ENCODE peak calls at places on chromosomes 5 and 9, in four cellular contexts. D, L, B and U are unnamed samples.
A peak's percentile ranks its signal among the peaks of the same experiment; 100 is the strongest.

GRCh38 chr5:68368280-68368679 is 152.7 kb downstream of the PIK3R1 start:
- DNase-seq in D (peak; percentile 53), L (no peak), B (no peak), U (no peak)

GRCh38 chr9:29212590-29213373 is 1639.5 kb upstream of the C9orf72 start:
- DNase-seq in D (no peak), B (peak; percentile 50), L (no peak), U (no peak)

GRCh38 chr9:131732636-131733340 is 7.1 kb downstream of the RAPGEF1 start:
- DNase-seq in D (no peak), L (no peak), B (no peak), U (no peak)

GRCh38 chr5:24367211-24367610 is 277.6 kb downstream of the CDH10 start:
- DNase-seq in B (no peak), D (no peak), L (no peak), U (no peak)

GRCh38 chr5:56667692-56668091 is 147.7 kb upstream of the MAP3K1 start:
- DNase-seq in D (no peak), B (no peak), L (no peak), U (no peak)

GRCh38 chr5:36692791-36693763 is 86.7 kb downstream of the SLC1A3 start:
- DNase-seq in B (peak; percentile 72), D (peak; percentile 75), L (peak; percentile 28), U (peak; percentile 93)

GRCh38 chr9:97660847-97661246 is 27.2 kb downstream of the NCBP1 start:
- DNase-seq in D (peak; percentile 15), L (no peak), B (no peak), U (no peak)

GRCh38 chr5:96919754-96920197 is 16.1 kb upstream of the LNPEP start:
- DNase-seq in B (no peak), L (no peak), D (no peak), U (no peak)

GRCh38 chr9:73104342-73104741 is 47.3 kb upstream of the ANXA1 start:
- DNase-seq in L (no peak), B (no peak), D (no peak), U (no peak)

GRCh38 chr9:116075191-116075590 is 78.4 kb upstream of the PAPPA start:
- DNase-seq in D (peak; percentile 99), B (no peak), L (no peak), U (no peak)

GRCh38 chr9:127035423-127035822 is 87.0 kb downstream of the ANGPTL2 start:
- DNase-seq in L (no peak), D (peak; percentile 95), B (no peak), U (peak; percentile 81)

GRCh38 chr5:142248853-142249462 is 75.9 kb downstream of the SPRY4 start:
- DNase-seq in D (peak; percentile 51), L (no peak), B (peak; percentile 34), U (no peak)

GRCh38 chr9:130701059-130702022 is 7.8 kb downstream of the EXOSC2 start:
- DNase-seq in L (peak; percentile 74), D (peak; percentile 83), B (peak; percentile 82), U (peak; percentile 93)

GRCh38 chr9:68507098-68507795 is 33.4 kb downstream of the TMEM252 start:
- DNase-seq in D (peak; percentile 40), L (no peak), B (no peak), U (no peak)

GRCh38 chr9:126615251-126615790 is 1.6 kb downstream of the LMX1B start:
- DNase-seq in B (peak; percentile 47), D (no peak), L (peak; percentile 24), U (peak; percentile 92)

GRCh38 chr5:45696206-45696836 is at the start of gene HCN1:
- DNase-seq in D (peak; percentile 61), B (peak; percentile 60), L (peak; percentile 32), U (peak; percentile 88)

GRCh38 chr5:9401786-9402472 is 143.9 kb downstream of the SEMA5A start:
- DNase-seq in B (no peak), L (no peak), D (peak; percentile 63), U (no peak)

GRCh38 chr5:36728697-36729543 is 122.5 kb downstream of the SLC1A3 start:
- DNase-seq in L (no peak), B (no peak), D (peak; percentile 75), U (no peak)

GRCh38 chr9:129270903-129271431 is 92.9 kb upstream of the IER5L start:
- DNase-seq in D (peak; percentile 71), L (no peak), B (no peak), U (peak; percentile 98)

GRCh38 chr9:120856700-120857099 is 14.0 kb upstream of the PSMD5 start:
- DNase-seq in B (peak; percentile 88), D (no peak), L (no peak), U (no peak)

GRCh38 chr9:134814598-134815215 is 65.9 kb upstream of the FCN2 start:
- DNase-seq in L (no peak), B (no peak), D (peak; percentile 72), U (peak; percentile 96)

GRCh38 chr5:141958113-141958512 is at the start of gene PCDH12:
- DNase-seq in B (no peak), L (no peak), D (peak; percentile 14), U (no peak)

GRCh38 chr5:97764700-97765099 is 581.7 kb upstream of the RIOK2 start:
- DNase-seq in L (no peak), B (no peak), D (peak; percentile 92), U (peak; percentile 10)

GRCh38 chr9:20205821-20206220 is 416.5 kb downstream of the MLLT3 start:
- DNase-seq in B (no peak), D (peak; percentile 74), L (no peak), U (no peak)

GRCh38 chr5:78612227-78613150 is 36.1 kb downstream of the LHFPL2 start:
- DNase-seq in L (no peak), B (no peak), D (no peak), U (no peak)

GRCh38 chr5:126446498-126447224 is 23.5 kb downstream of the GRAMD2B start:
- DNase-seq in B (no peak), L (peak; percentile 42), D (peak; percentile 63), U (peak; percentile 82)

GRCh38 chr9:91192785-91193657 is 168.7 kb downstream of the AUH start:
- DNase-seq in D (peak; percentile 100), B (peak; percentile 74), L (peak; percentile 68), U (peak; percentile 97)

GRCh38 chr9:121871431-121872025 is 220.1 kb downstream of the DAB2IP start:
- DNase-seq in L (no peak), D (peak; percentile 69), B (no peak), U (no peak)

GRCh38 chr5:6701500-6701899 is 11.7 kb upstream of the TENT4A start:
- DNase-seq in L (no peak), B (no peak), D (no peak), U (no peak)